ENCODE peak calls at places on chromosomes 16 and 17, in four cellular contexts. J, D, G and F are unnamed samples.

GRCh38 chr16:4684763-4685162 is 8.6 kb upstream of the NUDT16L1 start:
- DNase-seq in D (no peak), J (peak), G (no peak), F (no peak)

GRCh38 chr17:12853921-12854320 is 64.6 kb downstream of the ARHGAP44 start:
- DNase-seq in G (no peak), D (no peak), J (no peak), F (no peak)

GRCh38 chr17:1649844-1650409 is at the start of gene RILP:
- DNase-seq in D (peak), J (peak), G (peak), F (no peak)

GRCh38 chr17:79125503-79125902 is 50.9 kb downstream of the ENGASE start:
- DNase-seq in J (no peak), G (no peak), D (no peak), F (no peak)

GRCh38 chr16:1333149-1333812 is at the start of gene BAIAP3:
- DNase-seq in G (no peak), D (no peak), J (no peak), F (peak)

GRCh38 chr16:59632266-59632855 is 898.2 kb upstream of the GOT2 start:
- DNase-seq in J (no peak), D (peak), G (no peak), F (no peak)

GRCh38 chr16:56370836-56371235 is 54.5 kb downstream of the AMFR start:
- DNase-seq in D (peak), G (no peak), J (peak), F (no peak)

GRCh38 chr17:74211141-74211928 is 2.0 kb upstream of the TTYH2 start:
- DNase-seq in D (peak), J (no peak), G (no peak), F (no peak)

GRCh38 chr17:37708616-37709212 is 36.1 kb downstream of the HNF1B start:
- DNase-seq in G (no peak), J (no peak), D (peak), F (no peak)

GRCh38 chr16:85987750-85988078 is 88.8 kb downstream of the IRF8 start:
- DNase-seq in J (no peak), D (no peak), G (no peak), F (no peak)

GRCh38 chr17:6269474-6269873 is 165.4 kb downstream of the AIPL1 start:
- DNase-seq in J (no peak), G (no peak), D (peak), F (no peak)

GRCh38 chr17:80190716-80191115 is 20.9 kb downstream of the CARD14 start:
- DNase-seq in J (no peak), D (no peak), G (no peak), F (no peak)

GRCh38 chr17:19346351-19347255 is 15.9 kb downstream of the B9D1 start:
- DNase-seq in G (peak), D (peak), J (peak), F (no peak)

GRCh38 chr17:35700157-35700556 is 31.3 kb upstream of the RASL10B start:
- DNase-seq in D (no peak), G (no peak), J (no peak), F (no peak)

GRCh38 chr17:10126554-10127493 is 71.6 kb downstream of the GAS7 start:
- DNase-seq in D (peak), G (no peak), J (no peak), F (no peak)

GRCh38 chr16:49158029-49158642 is 123.5 kb downstream of the CBLN1 start:
- DNase-seq in J (no peak), G (no peak), D (peak), F (no peak)

GRCh38 chr16:12917653-12918052 is 16.3 kb downstream of the SHISA9 start:
- DNase-seq in D (peak), G (no peak), J (peak), F (no peak)

GRCh38 chr16:2204727-2205103 is 539 bp upstream of the MLST8 start:
- DNase-seq in J (no peak), G (no peak), D (no peak), F (no peak)

GRCh38 chr16:6643083-6643686 is 689.5 kb upstream of the RBFOX1 start:
- DNase-seq in G (no peak), D (peak), J (no peak), F (peak)

GRCh38 chr16:842061-842476 is 41.5 kb upstream of the GNG13 start:
- DNase-seq in G (no peak), J (no peak), D (no peak), F (no peak)

GRCh38 chr16:8581923-8582580 is 8.3 kb downstream of the TMEM114 start:
- DNase-seq in D (peak), J (no peak), G (peak), F (no peak)

GRCh38 chr16:10390867-10391266 is 5.0 kb downstream of the ATF7IP2 start:
- DNase-seq in G (no peak), J (no peak), D (no peak), F (no peak)

GRCh38 chr17:68576811-68577551 is 24.2 kb downstream of the FAM20A start:
- DNase-seq in D (peak), G (no peak), J (no peak), F (no peak)

GRCh38 chr17:3512512-3513171 is 36.8 kb downstream of the ASPA start:
- DNase-seq in J (no peak), G (peak), D (peak), F (peak)

GRCh38 chr17:30961213-30962188 is 9.3 kb upstream of the RNF135 start:
- DNase-seq in D (no peak), G (no peak), J (no peak), F (no peak)

GRCh38 chr17:65297384-65297783 is 160.2 kb downstream of the RGS9 start:
- DNase-seq in J (no peak), G (no peak), D (peak), F (no peak)

GRCh38 chr17:1764274-1764673 is 2.4 kb downstream of the SERPINF1 start:
- DNase-seq in G (peak), D (peak), J (no peak), F (peak)

GRCh38 chr16:48421741-48422140 is 36.5 kb upstream of the SIAH1 start:
- DNase-seq in J (no peak), G (no peak), D (no peak), F (no peak)

GRCh38 chr16:49442805-49443204 is 69.2 kb downstream of the C16orf78 start:
- DNase-seq in G (no peak), J (no peak), D (no peak), F (no peak)

GRCh38 chr17:82302498-82302963 is 14.9 kb downstream of the CD7 start:
- DNase-seq in G (no peak), D (no peak), J (no peak), F (peak)

GRCh38 chr16:79864781-79865391 is 264.3 kb upstream of the MAF start:
- DNase-seq in G (no peak), D (no peak), J (no peak), F (no peak)
- TF ChIP-seq CTCF in G (no peak), D (no peak), J (no peak), F (no peak)

GRCh38 chr17:58521680-58522079 is 7.2 kb upstream of the MTMR4 start:
- DNase-seq in J (no peak), D (no peak), G (no peak), F (no peak)

GRCh38 chr17:58517928-58518609 is 3.6 kb upstream of the MTMR4 start:
- DNase-seq in G (peak), D (peak), J (peak), F (peak)

GRCh38 chr17:58517378-58517927 is 3.0 kb upstream of the MTMR4 start:
- DNase-seq in J (no peak), G (no peak), D (no peak), F (no peak)

GRCh38 chr17:58516644-58517377 is 2.4 kb upstream of the MTMR4 start:
- DNase-seq in J (no peak), G (no peak), D (no peak), F (no peak)

DNA sequence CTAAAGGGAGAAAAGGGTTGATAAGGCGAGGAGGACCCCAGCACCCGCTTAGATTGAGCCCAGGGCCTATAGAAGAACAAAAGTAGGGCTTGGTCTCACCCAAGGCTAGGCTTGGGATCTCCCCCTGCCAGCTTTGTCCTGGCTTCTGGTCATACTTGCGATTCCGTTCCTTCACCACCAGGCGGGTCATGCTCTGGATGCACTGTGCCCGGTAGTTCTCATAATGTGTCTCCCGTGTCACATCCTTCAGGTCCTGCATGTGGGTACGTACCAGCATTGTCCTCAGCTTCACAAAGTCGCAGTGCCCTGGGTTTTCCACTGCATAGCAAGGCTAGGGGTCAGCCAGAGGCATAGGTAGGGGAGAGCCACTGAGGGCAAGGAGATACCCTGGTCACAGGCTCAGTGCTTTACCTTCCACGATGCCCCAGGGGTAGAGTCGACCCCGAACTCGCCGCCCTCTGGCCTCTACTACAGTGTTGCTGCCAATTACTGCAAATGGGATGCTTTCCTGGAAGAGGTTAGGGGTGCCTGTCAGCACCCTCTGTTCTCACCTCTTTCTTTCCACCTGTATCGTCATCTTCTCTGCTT is 6.5 kb upstream of the MTMR4 start:
- DNase-seq in J (no peak), G (no peak), D (no peak), F (peak)
- TF ChIP-seq CTCF in J (peak), G (peak), D (peak), F (peak)

GRCh38 chr17:17215575-17215974 is 9.4 kb upstream of the PLD6 start:
- DNase-seq in G (no peak), D (no peak), J (no peak), F (no peak)

GRCh38 chr17:17214646-17215436 is 8.7 kb upstream of the PLD6 start:
- DNase-seq in J (no peak), D (no peak), G (no peak), F (no peak)

GRCh38 chr17:17216236-17216635 is 10.1 kb upstream of the PLD6 start:
- DNase-seq in G (no peak), D (no peak), J (no peak), F (no peak)

GRCh38 chr17:17213775-17214174 is 7.6 kb upstream of the PLD6 start:
- DNase-seq in D (no peak), G (no peak), J (no peak), F (no peak)

GRCh38 chr17:17216776-17217175 is 10.6 kb upstream of the PLD6 start:
- DNase-seq in G (no peak), D (no peak), J (no peak), F (no peak)
- TF ChIP-seq CTCF in G (no peak), D (no peak), J (no peak), F (no peak)

GRCh38 chr17:56676807-56677206 is 83.3 kb downstream of the NOG start:
- DNase-seq in D (no peak), G (no peak), J (no peak), F (no peak)

GRCh38 chr17:56680676-56681075 is 87.2 kb downstream of the NOG start:
- DNase-seq in J (no peak), G (no peak), D (peak), F (no peak)

GRCh38 chr17:56679767-56680422 is 86.4 kb downstream of the NOG start:
- DNase-seq in G (no peak), J (peak), D (no peak), F (no peak)

GRCh38 chr17:56678249-56679144 is 85.0 kb downstream of the NOG start:
- DNase-seq in G (no peak), J (no peak), D (no peak), F (peak)

GRCh38 chr17:56679148-56679766 is 85.8 kb downstream of the NOG start:
- DNase-seq in G (no peak), J (no peak), D (peak), F (peak)
- TF ChIP-seq CTCF in G (peak), J (peak), D (peak), F (peak)

GRCh38 chr17:70017112-70017511 is 57.9 kb upstream of the KCNJ16 start:
- DNase-seq in D (no peak), J (no peak), G (no peak), F (no peak)
- TF ChIP-seq CTCF in D (no peak), J (no peak), G (no peak), F (no peak)

GRCh38 chr16:46974352-46974751 is 878 bp upstream of the DNAJA2 start:
- DNase-seq in D (no peak), J (no peak), G (no peak), F (no peak)
- TF ChIP-seq CTCF in D (no peak), J (no peak), G (no peak), F (no peak)